ENCODE peak calls at places on chromosome 10, in ten cellular contexts. One of them, this sample, is unnamed.

GRCh38 chr10:71753091-71753959 is 20.0 kb downstream of the VSIR start:
- DNase-seq in glomerular endothelial cell: no peak
- DNase-seq in GM12891: no peak
- DNase-seq in HT1080: no peak
- DNase-seq in iris pigment epithelial cell: no peak
- DNase-seq in activated T-cell treated with anti-CD3 and anti-CD28 coated beads, Interleukin-2, amount 50 U/mL, for 72 hours: no peak
- DNase-seq in NCI-H1105: no peak
- DNase-seq in osteocyte: no peak
- DNase-seq in EH: no peak
- DNase-seq in AG08396: no peak
- DNase-seq in this sample: no peak

GRCh38 chr10:102604379-102604960 is 39.8 kb upstream of the TRIM8 start:
- DNase-seq in HT1080: peak
- DNase-seq in activated T-cell treated with anti-CD3 and anti-CD28 coated beads, Interleukin-2, amount 50 U/mL, for 72 hours: no peak
- DNase-seq in AG08396: no peak
- DNase-seq in GM12891: no peak
- DNase-seq in EH: peak
- DNase-seq in NCI-H1105: no peak
- DNase-seq in osteocyte: no peak
- DNase-seq in glomerular endothelial cell: peak
- DNase-seq in iris pigment epithelial cell: peak
- DNase-seq in this sample: no peak

GRCh38 chr10:6145414-6145978 is 56.7 kb downstream of the RBM17 start:
- DNase-seq in HT1080: no peak
- DNase-seq in glomerular endothelial cell: no peak
- DNase-seq in EH: no peak
- DNase-seq in NCI-H1105: no peak
- DNase-seq in activated T-cell treated with anti-CD3 and anti-CD28 coated beads, Interleukin-2, amount 50 U/mL, for 72 hours: no peak
- DNase-seq in GM12891: no peak
- DNase-seq in osteocyte: no peak
- DNase-seq in iris pigment epithelial cell: no peak
- DNase-seq in AG08396: no peak
- DNase-seq in this sample: no peak

GRCh38 chr10:112898540-112899395 is 51.3 kb upstream of the TCF7L2 start:
- DNase-seq in activated T-cell treated with anti-CD3 and anti-CD28 coated beads, Interleukin-2, amount 50 U/mL, for 72 hours: no peak
- DNase-seq in AG08396: no peak
- DNase-seq in NCI-H1105: no peak
- DNase-seq in GM12891: no peak
- DNase-seq in iris pigment epithelial cell: peak
- DNase-seq in EH: peak
- DNase-seq in HT1080: no peak
- DNase-seq in osteocyte: no peak
- DNase-seq in glomerular endothelial cell: no peak
- DNase-seq in this sample: peak

GRCh38 chr10:97590082-97590747 is 694 bp downstream of the C10orf62 start:
- DNase-seq in glomerular endothelial cell: no peak
- DNase-seq in GM12891: no peak
- DNase-seq in NCI-H1105: no peak
- DNase-seq in AG08396: no peak
- DNase-seq in osteocyte: no peak
- DNase-seq in EH: no peak
- DNase-seq in iris pigment epithelial cell: no peak
- DNase-seq in HT1080: no peak
- DNase-seq in activated T-cell treated with anti-CD3 and anti-CD28 coated beads, Interleukin-2, amount 50 U/mL, for 72 hours: peak
- DNase-seq in this sample: no peak

GRCh38 chr10:78964952-78965633 is 103.7 kb upstream of the ZMIZ1 start:
- DNase-seq in HT1080: peak
- DNase-seq in GM12891: no peak
- DNase-seq in glomerular endothelial cell: no peak
- DNase-seq in osteocyte: no peak
- DNase-seq in EH: peak
- DNase-seq in AG08396: no peak
- DNase-seq in activated T-cell treated with anti-CD3 and anti-CD28 coated beads, Interleukin-2, amount 50 U/mL, for 72 hours: no peak
- DNase-seq in NCI-H1105: no peak
- DNase-seq in iris pigment epithelial cell: peak
- DNase-seq in this sample: no peak

GRCh38 chr10:90723416-90724068 is 134.3 kb downstream of the HTR7 start:
- DNase-seq in iris pigment epithelial cell: no peak
- DNase-seq in AG08396: no peak
- DNase-seq in osteocyte: no peak
- DNase-seq in glomerular endothelial cell: no peak
- DNase-seq in GM12891: no peak
- DNase-seq in HT1080: no peak
- DNase-seq in NCI-H1105: no peak
- DNase-seq in activated T-cell treated with anti-CD3 and anti-CD28 coated beads, Interleukin-2, amount 50 U/mL, for 72 hours: no peak
- DNase-seq in EH: no peak
- DNase-seq in this sample: no peak

GRCh38 chr10:21135396-21135973 is 238.4 kb upstream of the NEBL start:
- DNase-seq in osteocyte: no peak
- DNase-seq in GM12891: no peak
- DNase-seq in NCI-H1105: no peak
- DNase-seq in glomerular endothelial cell: no peak
- DNase-seq in AG08396: no peak
- DNase-seq in iris pigment epithelial cell: no peak
- DNase-seq in activated T-cell treated with anti-CD3 and anti-CD28 coated beads, Interleukin-2, amount 50 U/mL, for 72 hours: no peak
- DNase-seq in HT1080: no peak
- DNase-seq in EH: no peak
- DNase-seq in this sample: peak

GRCh38 chr10:33421789-33422188 is 87.3 kb upstream of the NRP1 start:
- DNase-seq in activated T-cell treated with anti-CD3 and anti-CD28 coated beads, Interleukin-2, amount 50 U/mL, for 72 hours: no peak
- DNase-seq in GM12891: no peak
- DNase-seq in AG08396: peak
- DNase-seq in HT1080: peak
- DNase-seq in EH: peak
- DNase-seq in osteocyte: no peak
- DNase-seq in glomerular endothelial cell: no peak
- DNase-seq in iris pigment epithelial cell: peak
- DNase-seq in NCI-H1105: no peak
- DNase-seq in this sample: peak

GRCh38 chr10:58382489-58382995 is 2.7 kb upstream of the TFAM start:
- DNase-seq in NCI-H1105: no peak
- DNase-seq in AG08396: no peak
- DNase-seq in EH: no peak
- DNase-seq in osteocyte: no peak
- DNase-seq in iris pigment epithelial cell: no peak
- DNase-seq in activated T-cell treated with anti-CD3 and anti-CD28 coated beads, Interleukin-2, amount 50 U/mL, for 72 hours: no peak
- DNase-seq in GM12891: no peak
- DNase-seq in glomerular endothelial cell: no peak
- DNase-seq in HT1080: no peak
- DNase-seq in this sample: no peak

GRCh38 chr10:99916776-99917175 is 93.0 kb downstream of the DNMBP start:
- DNase-seq in EH: no peak
- DNase-seq in glomerular endothelial cell: no peak
- DNase-seq in iris pigment epithelial cell: no peak
- DNase-seq in osteocyte: no peak
- DNase-seq in HT1080: no peak
- DNase-seq in NCI-H1105: no peak
- DNase-seq in activated T-cell treated with anti-CD3 and anti-CD28 coated beads, Interleukin-2, amount 50 U/mL, for 72 hours: no peak
- DNase-seq in AG08396: no peak
- DNase-seq in GM12891: no peak
- DNase-seq in this sample: no peak

This sample was measured in fibroblast of the conjunctiva.